ENCODE peak calls at places on chromosomes 16 and 17, in six cellular contexts. One of them, this sample, is unnamed.

GRCh38 chr17:62781826-62782225 is 26.3 kb downstream of the MARCHF10 start:
- DNase-seq in CD8-positive, alpha-beta T cell: no peak
- DNase-seq in neural crest cell: no peak
- DNase-seq in pulmonary artery endothelial cell: no peak
- DNase-seq in tibial nerve: no peak
- DNase-seq in activated T-helper 1 cell treated with anti-CD3 and anti-CD28 coated beads, Interleukin-12 subunit alpha, Interleukin-12 subunit beta, Interleukin-2, Interleukin-4 antibody, amounts not matched to agents 30 ng/mL and 10 ng/mL and 1 ng/mL, durations not matched to agents 14 hours and 24 hours and 36 hours: no peak
- DNase-seq in this sample: no peak

GRCh38 chr17:15469260-15469659 is 1.8 kb upstream of the CDRT4 start:
- DNase-seq in CD8-positive, alpha-beta T cell: no peak
- DNase-seq in neural crest cell: no peak
- DNase-seq in pulmonary artery endothelial cell: peak
- DNase-seq in tibial nerve: peak
- DNase-seq in activated T-helper 1 cell treated with anti-CD3 and anti-CD28 coated beads, Interleukin-12 subunit alpha, Interleukin-12 subunit beta, Interleukin-2, Interleukin-4 antibody, amounts not matched to agents 30 ng/mL and 10 ng/mL and 1 ng/mL, durations not matched to agents 14 hours and 24 hours and 36 hours: no peak
- DNase-seq in this sample: no peak

GRCh38 chr16:49489686-49490320 is 116.2 kb downstream of the C16orf78 start:
- DNase-seq in CD8-positive, alpha-beta T cell: no peak
- DNase-seq in neural crest cell: no peak
- DNase-seq in pulmonary artery endothelial cell: no peak
- DNase-seq in tibial nerve: no peak
- DNase-seq in activated T-helper 1 cell treated with anti-CD3 and anti-CD28 coated beads, Interleukin-12 subunit alpha, Interleukin-12 subunit beta, Interleukin-2, Interleukin-4 antibody, amounts not matched to agents 30 ng/mL and 10 ng/mL and 1 ng/mL, durations not matched to agents 14 hours and 24 hours and 36 hours: no peak
- DNase-seq in this sample: no peak

GRCh38 chr16:12371497-12371896 is 395.0 kb downstream of the SNX29 start:
- DNase-seq in CD8-positive, alpha-beta T cell: no peak
- DNase-seq in neural crest cell: no peak
- DNase-seq in pulmonary artery endothelial cell: no peak
- DNase-seq in tibial nerve: no peak
- DNase-seq in activated T-helper 1 cell treated with anti-CD3 and anti-CD28 coated beads, Interleukin-12 subunit alpha, Interleukin-12 subunit beta, Interleukin-2, Interleukin-4 antibody, amounts not matched to agents 30 ng/mL and 10 ng/mL and 1 ng/mL, durations not matched to agents 14 hours and 24 hours and 36 hours: no peak
- DNase-seq in this sample: no peak

GRCh38 chr17:74805543-74805991 is 29.4 kb upstream of the NAT9 start:
- DNase-seq in CD8-positive, alpha-beta T cell: no peak
- DNase-seq in neural crest cell: no peak
- DNase-seq in pulmonary artery endothelial cell: no peak
- DNase-seq in tibial nerve: no peak
- DNase-seq in activated T-helper 1 cell treated with anti-CD3 and anti-CD28 coated beads, Interleukin-12 subunit alpha, Interleukin-12 subunit beta, Interleukin-2, Interleukin-4 antibody, amounts not matched to agents 30 ng/mL and 10 ng/mL and 1 ng/mL, durations not matched to agents 14 hours and 24 hours and 36 hours: no peak
- DNase-seq in this sample: no peak

GRCh38 chr16:281660-282249 is 1.2 kb upstream of the PDIA2 start:
- DNase-seq in CD8-positive, alpha-beta T cell: no peak
- DNase-seq in neural crest cell: no peak
- DNase-seq in pulmonary artery endothelial cell: no peak
- DNase-seq in tibial nerve: no peak
- DNase-seq in activated T-helper 1 cell treated with anti-CD3 and anti-CD28 coated beads, Interleukin-12 subunit alpha, Interleukin-12 subunit beta, Interleukin-2, Interleukin-4 antibody, amounts not matched to agents 30 ng/mL and 10 ng/mL and 1 ng/mL, durations not matched to agents 14 hours and 24 hours and 36 hours: no peak
- DNase-seq in this sample: no peak

GRCh38 chr16:50449800-50450199 is 81.0 kb upstream of the BRD7 start:
- DNase-seq in CD8-positive, alpha-beta T cell: no peak
- DNase-seq in neural crest cell: no peak
- DNase-seq in pulmonary artery endothelial cell: no peak
- DNase-seq in tibial nerve: no peak
- DNase-seq in activated T-helper 1 cell treated with anti-CD3 and anti-CD28 coated beads, Interleukin-12 subunit alpha, Interleukin-12 subunit beta, Interleukin-2, Interleukin-4 antibody, amounts not matched to agents 30 ng/mL and 10 ng/mL and 1 ng/mL, durations not matched to agents 14 hours and 24 hours and 36 hours: no peak
- DNase-seq in this sample: no peak

GRCh38 chr17:29109477-29110371 is 66.8 kb downstream of the PIPOX start:
- DNase-seq in CD8-positive, alpha-beta T cell: no peak
- DNase-seq in neural crest cell: no peak
- DNase-seq in pulmonary artery endothelial cell: no peak
- DNase-seq in tibial nerve: no peak
- DNase-seq in activated T-helper 1 cell treated with anti-CD3 and anti-CD28 coated beads, Interleukin-12 subunit alpha, Interleukin-12 subunit beta, Interleukin-2, Interleukin-4 antibody, amounts not matched to agents 30 ng/mL and 10 ng/mL and 1 ng/mL, durations not matched to agents 14 hours and 24 hours and 36 hours: no peak
- DNase-seq in this sample: no peak

GRCh38 chr16:50887500-50887899 is 145.6 kb downstream of the CYLD start:
- DNase-seq in CD8-positive, alpha-beta T cell: no peak
- DNase-seq in neural crest cell: no peak
- DNase-seq in pulmonary artery endothelial cell: no peak
- DNase-seq in tibial nerve: no peak
- DNase-seq in activated T-helper 1 cell treated with anti-CD3 and anti-CD28 coated beads, Interleukin-12 subunit alpha, Interleukin-12 subunit beta, Interleukin-2, Interleukin-4 antibody, amounts not matched to agents 30 ng/mL and 10 ng/mL and 1 ng/mL, durations not matched to agents 14 hours and 24 hours and 36 hours: no peak
- DNase-seq in this sample: no peak

GRCh38 chr16:69567031-69567680 is 1.4 kb downstream of the NFAT5 start:
- DNase-seq in CD8-positive, alpha-beta T cell: no peak
- DNase-seq in neural crest cell: no peak
- DNase-seq in pulmonary artery endothelial cell: no peak
- DNase-seq in tibial nerve: no peak
- DNase-seq in activated T-helper 1 cell treated with anti-CD3 and anti-CD28 coated beads, Interleukin-12 subunit alpha, Interleukin-12 subunit beta, Interleukin-2, Interleukin-4 antibody, amounts not matched to agents 30 ng/mL and 10 ng/mL and 1 ng/mL, durations not matched to agents 14 hours and 24 hours and 36 hours: peak
- DNase-seq in this sample: peak

GRCh38 chr17:76658387-76658705 is 14.8 kb upstream of the ST6GALNAC1 start:
- DNase-seq in CD8-positive, alpha-beta T cell: no peak
- DNase-seq in neural crest cell: no peak
- DNase-seq in pulmonary artery endothelial cell: no peak
- DNase-seq in tibial nerve: no peak
- DNase-seq in activated T-helper 1 cell treated with anti-CD3 and anti-CD28 coated beads, Interleukin-12 subunit alpha, Interleukin-12 subunit beta, Interleukin-2, Interleukin-4 antibody, amounts not matched to agents 30 ng/mL and 10 ng/mL and 1 ng/mL, durations not matched to agents 14 hours and 24 hours and 36 hours: no peak
- DNase-seq in this sample: no peak

GRCh38 chr16:58187657-58188430 is 10.1 kb downstream of the CSNK2A2 start:
- DNase-seq in CD8-positive, alpha-beta T cell: no peak
- DNase-seq in neural crest cell: no peak
- DNase-seq in pulmonary artery endothelial cell: no peak
- DNase-seq in tibial nerve: no peak
- DNase-seq in activated T-helper 1 cell treated with anti-CD3 and anti-CD28 coated beads, Interleukin-12 subunit alpha, Interleukin-12 subunit beta, Interleukin-2, Interleukin-4 antibody, amounts not matched to agents 30 ng/mL and 10 ng/mL and 1 ng/mL, durations not matched to agents 14 hours and 24 hours and 36 hours: no peak
- DNase-seq in this sample: no peak

GRCh38 chr17:76926237-76926866 is 58.1 kb downstream of the MGAT5B start:
- DNase-seq in CD8-positive, alpha-beta T cell: no peak
- DNase-seq in neural crest cell: no peak
- DNase-seq in pulmonary artery endothelial cell: no peak
- DNase-seq in tibial nerve: no peak
- DNase-seq in activated T-helper 1 cell treated with anti-CD3 and anti-CD28 coated beads, Interleukin-12 subunit alpha, Interleukin-12 subunit beta, Interleukin-2, Interleukin-4 antibody, amounts not matched to agents 30 ng/mL and 10 ng/mL and 1 ng/mL, durations not matched to agents 14 hours and 24 hours and 36 hours: no peak
- DNase-seq in this sample: no peak

GRCh38 chr17:2965621-2966275 is 97.7 kb downstream of the OR1D5 start:
- DNase-seq in CD8-positive, alpha-beta T cell: no peak
- DNase-seq in neural crest cell: no peak
- DNase-seq in pulmonary artery endothelial cell: no peak
- DNase-seq in tibial nerve: no peak
- DNase-seq in activated T-helper 1 cell treated with anti-CD3 and anti-CD28 coated beads, Interleukin-12 subunit alpha, Interleukin-12 subunit beta, Interleukin-2, Interleukin-4 antibody, amounts not matched to agents 30 ng/mL and 10 ng/mL and 1 ng/mL, durations not matched to agents 14 hours and 24 hours and 36 hours: no peak
- DNase-seq in this sample: no peak

GRCh38 chr17:32930512-32930911 is 2.6 kb downstream of the TMEM98 start:
- DNase-seq in CD8-positive, alpha-beta T cell: no peak
- DNase-seq in neural crest cell: no peak
- DNase-seq in pulmonary artery endothelial cell: no peak
- DNase-seq in tibial nerve: no peak
- DNase-seq in activated T-helper 1 cell treated with anti-CD3 and anti-CD28 coated beads, Interleukin-12 subunit alpha, Interleukin-12 subunit beta, Interleukin-2, Interleukin-4 antibody, amounts not matched to agents 30 ng/mL and 10 ng/mL and 1 ng/mL, durations not matched to agents 14 hours and 24 hours and 36 hours: no peak
- DNase-seq in this sample: no peak

GRCh38 chr16:20801278-20801677 is 5.0 kb downstream of the ERI2 start:
- DNase-seq in CD8-positive, alpha-beta T cell: no peak
- DNase-seq in neural crest cell: no peak
- DNase-seq in pulmonary artery endothelial cell: no peak
- DNase-seq in tibial nerve: no peak
- DNase-seq in activated T-helper 1 cell treated with anti-CD3 and anti-CD28 coated beads, Interleukin-12 subunit alpha, Interleukin-12 subunit beta, Interleukin-2, Interleukin-4 antibody, amounts not matched to agents 30 ng/mL and 10 ng/mL and 1 ng/mL, durations not matched to agents 14 hours and 24 hours and 36 hours: no peak
- DNase-seq in this sample: no peak

GRCh38 chr16:68065716-68066305 is 19.4 kb upstream of the NFATC3 start:
- DNase-seq in CD8-positive, alpha-beta T cell: no peak
- DNase-seq in neural crest cell: no peak
- DNase-seq in pulmonary artery endothelial cell: no peak
- DNase-seq in tibial nerve: no peak
- DNase-seq in activated T-helper 1 cell treated with anti-CD3 and anti-CD28 coated beads, Interleukin-12 subunit alpha, Interleukin-12 subunit beta, Interleukin-2, Interleukin-4 antibody, amounts not matched to agents 30 ng/mL and 10 ng/mL and 1 ng/mL, durations not matched to agents 14 hours and 24 hours and 36 hours: no peak
- DNase-seq in this sample: no peak

GRCh38 chr16:67882374-67883145 is 2.1 kb upstream of the NRN1L start:
- DNase-seq in CD8-positive, alpha-beta T cell: no peak
- DNase-seq in neural crest cell: no peak
- DNase-seq in pulmonary artery endothelial cell: no peak
- DNase-seq in tibial nerve: no peak
- DNase-seq in activated T-helper 1 cell treated with anti-CD3 and anti-CD28 coated beads, Interleukin-12 subunit alpha, Interleukin-12 subunit beta, Interleukin-2, Interleukin-4 antibody, amounts not matched to agents 30 ng/mL and 10 ng/mL and 1 ng/mL, durations not matched to agents 14 hours and 24 hours and 36 hours: no peak
- DNase-seq in this sample: no peak

GRCh38 chr17:27824176-27824575 is 23.8 kb upstream of the NOS2 start:
- DNase-seq in CD8-positive, alpha-beta T cell: no peak
- DNase-seq in neural crest cell: no peak
- DNase-seq in pulmonary artery endothelial cell: no peak
- DNase-seq in tibial nerve: no peak
- DNase-seq in activated T-helper 1 cell treated with anti-CD3 and anti-CD28 coated beads, Interleukin-12 subunit alpha, Interleukin-12 subunit beta, Interleukin-2, Interleukin-4 antibody, amounts not matched to agents 30 ng/mL and 10 ng/mL and 1 ng/mL, durations not matched to agents 14 hours and 24 hours and 36 hours: no peak
- DNase-seq in this sample: no peak

GRCh38 chr17:27810902-27811557 is 10.7 kb upstream of the NOS2 start:
- DNase-seq in CD8-positive, alpha-beta T cell: no peak
- DNase-seq in neural crest cell: no peak
- DNase-seq in pulmonary artery endothelial cell: no peak
- DNase-seq in tibial nerve: no peak
- DNase-seq in activated T-helper 1 cell treated with anti-CD3 and anti-CD28 coated beads, Interleukin-12 subunit alpha, Interleukin-12 subunit beta, Interleukin-2, Interleukin-4 antibody, amounts not matched to agents 30 ng/mL and 10 ng/mL and 1 ng/mL, durations not matched to agents 14 hours and 24 hours and 36 hours: no peak
- DNase-seq in this sample: no peak

GRCh38 chr17:39018267-39019134 is 51.3 kb upstream of the FBXO47 start:
- DNase-seq in CD8-positive, alpha-beta T cell: no peak
- DNase-seq in neural crest cell: no peak
- DNase-seq in pulmonary artery endothelial cell: no peak
- DNase-seq in tibial nerve: no peak
- DNase-seq in activated T-helper 1 cell treated with anti-CD3 and anti-CD28 coated beads, Interleukin-12 subunit alpha, Interleukin-12 subunit beta, Interleukin-2, Interleukin-4 antibody, amounts not matched to agents 30 ng/mL and 10 ng/mL and 1 ng/mL, durations not matched to agents 14 hours and 24 hours and 36 hours: no peak
- DNase-seq in this sample: no peak

GRCh38 chr17:49223168-49223516 is 7.4 kb downstream of the PHOSPHO1 start:
- DNase-seq in CD8-positive, alpha-beta T cell: no peak
- DNase-seq in neural crest cell: no peak
- DNase-seq in pulmonary artery endothelial cell: no peak
- DNase-seq in tibial nerve: no peak
- DNase-seq in activated T-helper 1 cell treated with anti-CD3 and anti-CD28 coated beads, Interleukin-12 subunit alpha, Interleukin-12 subunit beta, Interleukin-2, Interleukin-4 antibody, amounts not matched to agents 30 ng/mL and 10 ng/mL and 1 ng/mL, durations not matched to agents 14 hours and 24 hours and 36 hours: no peak
- DNase-seq in this sample: no peak

GRCh38 chr17:33750943-33751701 is 458.0 kb upstream of the ASIC2 start:
- DNase-seq in CD8-positive, alpha-beta T cell: peak
- DNase-seq in neural crest cell: peak
- DNase-seq in pulmonary artery endothelial cell: no peak
- DNase-seq in tibial nerve: peak
- DNase-seq in activated T-helper 1 cell treated with anti-CD3 and anti-CD28 coated beads, Interleukin-12 subunit alpha, Interleukin-12 subunit beta, Interleukin-2, Interleukin-4 antibody, amounts not matched to agents 30 ng/mL and 10 ng/mL and 1 ng/mL, durations not matched to agents 14 hours and 24 hours and 36 hours: peak
- DNase-seq in this sample: peak

GRCh38 chr17:7885357-7886226 is 3.0 kb upstream of the CHD3 start:
- DNase-seq in CD8-positive, alpha-beta T cell: peak
- DNase-seq in neural crest cell: peak
- DNase-seq in pulmonary artery endothelial cell: no peak
- DNase-seq in tibial nerve: peak
- DNase-seq in activated T-helper 1 cell treated with anti-CD3 and anti-CD28 coated beads, Interleukin-12 subunit alpha, Interleukin-12 subunit beta, Interleukin-2, Interleukin-4 antibody, amounts not matched to agents 30 ng/mL and 10 ng/mL and 1 ng/mL, durations not matched to agents 14 hours and 24 hours and 36 hours: peak
- DNase-seq in this sample: peak

GRCh38 chr17:44922136-44922535 is 6.8 kb upstream of the GFAP start:
- DNase-seq in CD8-positive, alpha-beta T cell: no peak
- DNase-seq in neural crest cell: no peak
- DNase-seq in pulmonary artery endothelial cell: no peak
- DNase-seq in tibial nerve: no peak
- DNase-seq in activated T-helper 1 cell treated with anti-CD3 and anti-CD28 coated beads, Interleukin-12 subunit alpha, Interleukin-12 subunit beta, Interleukin-2, Interleukin-4 antibody, amounts not matched to agents 30 ng/mL and 10 ng/mL and 1 ng/mL, durations not matched to agents 14 hours and 24 hours and 36 hours: no peak
- DNase-seq in this sample: no peak

GRCh38 chr16:59993101-59993500 is 1259.0 kb upstream of the GOT2 start:
- DNase-seq in CD8-positive, alpha-beta T cell: no peak
- DNase-seq in neural crest cell: no peak
- DNase-seq in pulmonary artery endothelial cell: no peak
- DNase-seq in tibial nerve: no peak
- DNase-seq in activated T-helper 1 cell treated with anti-CD3 and anti-CD28 coated beads, Interleukin-12 subunit alpha, Interleukin-12 subunit beta, Interleukin-2, Interleukin-4 antibody, amounts not matched to agents 30 ng/mL and 10 ng/mL and 1 ng/mL, durations not matched to agents 14 hours and 24 hours and 36 hours: no peak
- DNase-seq in this sample: no peak

GRCh38 chr17:81870155-81870977 is 771 bp downstream of the ARHGDIA start:
- DNase-seq in CD8-positive, alpha-beta T cell: no peak
- DNase-seq in neural crest cell: no peak
- DNase-seq in pulmonary artery endothelial cell: no peak
- DNase-seq in tibial nerve: no peak
- DNase-seq in activated T-helper 1 cell treated with anti-CD3 and anti-CD28 coated beads, Interleukin-12 subunit alpha, Interleukin-12 subunit beta, Interleukin-2, Interleukin-4 antibody, amounts not matched to agents 30 ng/mL and 10 ng/mL and 1 ng/mL, durations not matched to agents 14 hours and 24 hours and 36 hours: peak
- DNase-seq in this sample: peak

GRCh38 chr17:50312311-50312710 is 33.6 kb upstream of the XYLT2 start:
- DNase-seq in CD8-positive, alpha-beta T cell: no peak
- DNase-seq in neural crest cell: no peak
- DNase-seq in pulmonary artery endothelial cell: no peak
- DNase-seq in tibial nerve: peak
- DNase-seq in activated T-helper 1 cell treated with anti-CD3 and anti-CD28 coated beads, Interleukin-12 subunit alpha, Interleukin-12 subunit beta, Interleukin-2, Interleukin-4 antibody, amounts not matched to agents 30 ng/mL and 10 ng/mL and 1 ng/mL, durations not matched to agents 14 hours and 24 hours and 36 hours: no peak
- DNase-seq in this sample: no peak

GRCh38 chr16:23025692-23026305 is 123.5 kb downstream of the USP31 start:
- DNase-seq in CD8-positive, alpha-beta T cell: no peak
- DNase-seq in neural crest cell: no peak
- DNase-seq in pulmonary artery endothelial cell: no peak
- DNase-seq in tibial nerve: no peak
- DNase-seq in activated T-helper 1 cell treated with anti-CD3 and anti-CD28 coated beads, Interleukin-12 subunit alpha, Interleukin-12 subunit beta, Interleukin-2, Interleukin-4 antibody, amounts not matched to agents 30 ng/mL and 10 ng/mL and 1 ng/mL, durations not matched to agents 14 hours and 24 hours and 36 hours: no peak
- DNase-seq in this sample: no peak

GRCh38 chr17:71505200-71505599 is 615.6 kb upstream of the SOX9 start:
- DNase-seq in CD8-positive, alpha-beta T cell: no peak
- DNase-seq in neural crest cell: no peak
- DNase-seq in pulmonary artery endothelial cell: no peak
- DNase-seq in tibial nerve: no peak
- DNase-seq in activated T-helper 1 cell treated with anti-CD3 and anti-CD28 coated beads, Interleukin-12 subunit alpha, Interleukin-12 subunit beta, Interleukin-2, Interleukin-4 antibody, amounts not matched to agents 30 ng/mL and 10 ng/mL and 1 ng/mL, durations not matched to agents 14 hours and 24 hours and 36 hours: no peak
- DNase-seq in this sample: no peak

GRCh38 chr16:87347932-87348615 is 30.9 kb upstream of the C16orf95 start:
- DNase-seq in CD8-positive, alpha-beta T cell: no peak
- DNase-seq in neural crest cell: no peak
- DNase-seq in pulmonary artery endothelial cell: no peak
- DNase-seq in tibial nerve: no peak
- DNase-seq in activated T-helper 1 cell treated with anti-CD3 and anti-CD28 coated beads, Interleukin-12 subunit alpha, Interleukin-12 subunit beta, Interleukin-2, Interleukin-4 antibody, amounts not matched to agents 30 ng/mL and 10 ng/mL and 1 ng/mL, durations not matched to agents 14 hours and 24 hours and 36 hours: no peak
- DNase-seq in this sample: no peak

GRCh38 chr17:74632196-74632540 is 8.6 kb upstream of the CD300E start:
- DNase-seq in CD8-positive, alpha-beta T cell: no peak
- DNase-seq in neural crest cell: no peak
- DNase-seq in pulmonary artery endothelial cell: no peak
- DNase-seq in tibial nerve: no peak
- DNase-seq in activated T-helper 1 cell treated with anti-CD3 and anti-CD28 coated beads, Interleukin-12 subunit alpha, Interleukin-12 subunit beta, Interleukin-2, Interleukin-4 antibody, amounts not matched to agents 30 ng/mL and 10 ng/mL and 1 ng/mL, durations not matched to agents 14 hours and 24 hours and 36 hours: no peak
- DNase-seq in this sample: no peak

GRCh38 chr17:51640108-51640622 is 379.8 kb downstream of the UTP18 start:
- DNase-seq in CD8-positive, alpha-beta T cell: peak
- DNase-seq in neural crest cell: no peak
- DNase-seq in pulmonary artery endothelial cell: no peak
- DNase-seq in tibial nerve: no peak
- DNase-seq in activated T-helper 1 cell treated with anti-CD3 and anti-CD28 coated beads, Interleukin-12 subunit alpha, Interleukin-12 subunit beta, Interleukin-2, Interleukin-4 antibody, amounts not matched to agents 30 ng/mL and 10 ng/mL and 1 ng/mL, durations not matched to agents 14 hours and 24 hours and 36 hours: no peak
- DNase-seq in this sample: no peak

GRCh38 chr17:4381690-4382671 is 15.5 kb upstream of the UBE2G1 start:
- DNase-seq in CD8-positive, alpha-beta T cell: no peak
- DNase-seq in neural crest cell: no peak
- DNase-seq in pulmonary artery endothelial cell: no peak
- DNase-seq in tibial nerve: no peak
- DNase-seq in activated T-helper 1 cell treated with anti-CD3 and anti-CD28 coated beads, Interleukin-12 subunit alpha, Interleukin-12 subunit beta, Interleukin-2, Interleukin-4 antibody, amounts not matched to agents 30 ng/mL and 10 ng/mL and 1 ng/mL, durations not matched to agents 14 hours and 24 hours and 36 hours: no peak
- DNase-seq in this sample: no peak